ENCODE peak calls at places on chromosome 12, in six cellular contexts. G is heart right ventricle, A is sigmoid colon, L is lung, Z is thoracic aorta, J is tibial nerve. R is an unnamed sample.
A peak's percentile ranks its signal among the peaks of the same experiment; 100 is the strongest.

GRCh38 chr12:94618995-94619695 is 31.2 kb downstream of the TMCC3 start:
- DNase-seq in G (no peak), A (no peak), L (no peak), Z (no peak), J (no peak), R (no peak)

GRCh38 chr12:85036241-85036707 is at the start of the genes LRRIQ1 and TSPAN19:
- DNase-seq in G (no peak), A (peak; percentile 76), L (peak; percentile 82), Z (no peak), J (peak; percentile 23), R (peak; percentile 42)

GRCh38 chr12:121050725-121051124 is 11.7 kb upstream of the OASL start:
- DNase-seq in G (no peak), A (no peak), L (no peak), Z (no peak), J (no peak), R (no peak)

GRCh38 chr12:73599268-73599667 is 938.4 kb upstream of the ATXN7L3B start:
- DNase-seq in G (no peak), A (no peak), L (no peak), Z (no peak), J (no peak), R (no peak)

GRCh38 chr12:120110550-120111501 is 5.7 kb downstream of the RAB35 start:
- DNase-seq in G (peak; percentile 65), A (peak; percentile 84), L (peak; percentile 65), Z (no peak), J (no peak), R (peak; percentile 74)

GRCh38 chr12:67355428-67356385 is 86.5 kb downstream of the CAND1 start:
- DNase-seq in G (no peak), A (no peak), L (no peak), Z (no peak), J (no peak), R (peak; percentile 29)

GRCh38 chr12:47824629-47825028 is 4.9 kb upstream of the HDAC7 start:
- DNase-seq in G (no peak), A (no peak), L (no peak), Z (no peak), J (no peak), R (no peak)

GRCh38 chr12:91920740-91921139 is 224.9 kb downstream of the BTG1 start:
- DNase-seq in G (no peak), A (no peak), L (no peak), Z (no peak), J (no peak), R (no peak)

GRCh38 chr12:75852143-75852542 is 179.4 kb downstream of the PHLDA1 start:
- DNase-seq in G (no peak), A (no peak), L (no peak), Z (no peak), J (no peak), R (no peak)

GRCh38 chr12:26633591-26634210 is 199.3 kb downstream of the ITPR2 start:
- DNase-seq in G (no peak), A (no peak), L (no peak), Z (no peak), J (no peak), R (no peak)

GRCh38 chr12:81261508-81262207 is 183.8 kb downstream of the ACSS3 start:
- DNase-seq in G (no peak), A (no peak), L (no peak), Z (no peak), J (no peak), R (no peak)

GRCh38 chr12:2654311-2654710 is 140.5 kb upstream of the FKBP4 start:
- DNase-seq in G (no peak), A (peak; percentile 43), L (no peak), Z (no peak), J (no peak), R (no peak)

GRCh38 chr12:1501695-1502440 is 92.5 kb downstream of the FBXL14 start:
- DNase-seq in G (no peak), A (no peak), L (no peak), Z (no peak), J (no peak), R (no peak)

GRCh38 chr12:111259231-111259630 is 109.7 kb downstream of the PHETA1 start:
- DNase-seq in G (no peak), A (no peak), L (no peak), Z (no peak), J (no peak), R (no peak)

GRCh38 chr12:101299931-101300330 is 20.0 kb downstream of the UTP20 start:
- DNase-seq in G (no peak), A (no peak), L (no peak), Z (no peak), J (no peak), R (no peak)

GRCh38 chr12:50102186-50102585 is 1.6 kb upstream of the GPD1 start:
- DNase-seq in G (no peak), A (no peak), L (no peak), Z (no peak), J (no peak), R (no peak)

GRCh38 chr12:107398101-107398500 is 287.5 kb upstream of the PWP1 start:
- DNase-seq in G (no peak), A (no peak), L (no peak), Z (no peak), J (no peak), R (no peak)

DNA sequence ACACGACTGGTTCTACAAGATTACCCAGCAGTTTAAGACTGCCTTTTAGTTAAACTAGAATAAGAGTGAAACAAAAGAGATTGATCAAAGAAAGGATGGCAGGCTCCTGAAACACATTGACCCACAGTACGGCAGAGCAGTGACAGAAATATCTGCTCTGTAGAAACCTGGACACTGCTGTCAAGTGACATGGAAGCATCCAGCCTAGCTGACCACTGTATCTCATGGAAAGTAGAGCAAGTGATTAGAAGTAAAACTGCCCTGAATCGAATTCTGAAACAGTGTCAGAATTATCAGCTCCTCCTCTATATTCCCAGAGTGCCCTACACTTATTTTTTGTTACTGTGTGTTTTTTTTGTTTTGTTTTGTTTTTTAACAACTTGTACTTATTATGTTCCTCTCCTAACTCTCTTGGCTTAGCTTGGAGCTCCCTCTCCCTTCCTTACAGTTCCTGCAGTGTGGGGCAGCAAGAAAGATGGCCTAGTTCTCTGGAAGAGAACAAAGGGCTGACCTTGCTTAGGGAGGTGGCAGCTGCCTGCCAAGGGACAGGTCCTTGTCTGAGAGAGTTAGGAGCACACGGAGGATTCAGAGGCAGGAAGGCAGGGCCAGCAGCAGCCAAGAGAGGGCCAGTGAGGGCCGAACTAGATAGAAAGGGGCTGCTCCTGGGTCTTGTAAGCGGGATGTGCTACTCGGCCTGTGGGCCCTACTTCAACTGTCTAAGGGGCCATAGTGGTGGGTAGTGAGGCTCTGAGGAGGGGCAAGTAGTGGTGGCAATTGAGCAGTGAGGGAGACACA is 97.2 kb downstream of the PTPRR start:
- DNase-seq in G (no peak), A (no peak), L (no peak), Z (no peak), J (no peak), R (no peak)
- TF ChIP-seq CTCF in G (no peak), A (no peak), L (no peak), Z (no peak), J (no peak), R (no peak)

GRCh38 chr12:53454710-53455109 is 2.8 kb downstream of the PCBP2 start:
- DNase-seq in G (no peak), A (no peak), L (no peak), Z (no peak), J (no peak), R (no peak)

GRCh38 chr12:53452159-53453077 is 516 bp downstream of the PCBP2 start:
- DNase-seq in G (peak; percentile 88), A (peak; percentile 95), L (peak; percentile 88), Z (peak; percentile 78), J (peak; percentile 76), R (peak; percentile 95)

GRCh38 chr12:53451661-53452158 is at the start of gene PCBP2:
- DNase-seq in G (peak; percentile 97), A (peak; percentile 99), L (peak; percentile 98), Z (peak; percentile 93), J (peak; percentile 94), R (peak; percentile 99)

GRCh38 chr12:53453953-53454640 is 2.2 kb downstream of the PCBP2 start:
- DNase-seq in G (no peak), A (no peak), L (no peak), Z (no peak), J (no peak), R (no peak)

DNA sequence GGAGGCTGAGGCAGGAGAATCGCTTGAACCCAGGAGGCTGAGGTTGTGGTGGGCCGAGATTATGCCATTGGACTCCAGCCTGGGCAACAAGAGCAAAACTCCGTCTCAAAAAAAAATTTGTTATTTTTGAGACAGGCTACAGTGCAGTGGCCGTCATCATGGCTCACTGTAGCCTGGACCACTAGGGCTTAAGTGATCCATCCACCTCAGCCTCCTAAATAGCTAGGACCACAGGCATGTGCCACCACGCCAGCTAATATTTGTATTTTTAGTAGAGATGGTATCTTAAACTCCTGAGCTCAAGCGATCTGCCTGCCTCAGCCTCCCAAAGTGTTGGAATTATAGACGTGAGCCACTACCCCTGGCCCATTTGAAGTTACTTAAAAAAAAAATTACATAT is 966 bp upstream of the PCBP2 start:
- DNase-seq in G (no peak), A (no peak), L (no peak), Z (no peak), J (no peak), R (no peak)
- H3K36me3 ChIP-seq in G (peaks cover 15% of the 10 kb centered on the region), A (peaks cover 20% of the 10 kb centered on the region), L (peaks cover 18% of the 10 kb centered on the region), Z (peaks cover 26% of the 10 kb centered on the region), J (no peaks in the 10 kb centered on the region), R (no peaks in the 10 kb centered on the region)

DNA sequence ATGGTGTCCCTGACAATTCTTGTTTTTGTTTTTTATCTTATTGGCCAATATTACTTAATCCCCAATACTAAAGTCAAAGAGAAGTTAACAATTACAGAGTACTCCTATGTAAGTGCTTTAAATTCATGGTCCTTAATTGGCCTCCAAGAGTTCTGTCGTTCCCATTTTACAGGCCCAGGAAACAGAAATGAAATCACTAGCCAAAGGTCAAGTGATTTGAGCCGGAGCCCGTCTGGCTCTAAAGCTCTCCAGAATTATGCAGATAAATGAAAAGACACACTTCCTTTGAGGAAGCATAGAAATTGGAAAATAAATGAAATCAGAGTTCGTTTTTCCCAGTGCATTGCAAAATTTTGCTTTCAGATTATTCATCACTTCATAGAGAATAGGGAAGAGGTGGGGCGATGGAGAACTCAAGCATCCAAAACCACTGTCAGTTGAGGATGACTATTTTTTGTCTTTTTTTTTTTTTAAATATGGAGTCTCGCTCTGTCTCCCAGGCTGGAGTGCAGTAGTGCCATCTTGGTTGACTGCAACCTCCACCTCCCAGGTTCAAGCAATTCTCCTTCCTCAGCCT is 78.5 kb downstream of the MAP1LC3B2 start:
- DNase-seq in G (no peak), A (no peak), L (no peak), Z (no peak), J (no peak), R (no peak)
- H3K4me1 ChIP-seq in G (no peaks in the 10 kb centered on the region), A (no peaks in the 10 kb centered on the region), L (peaks cover 5% of the 10 kb centered on the region), Z (no peaks in the 10 kb centered on the region), J (no peaks in the 10 kb centered on the region), R (no peaks in the 10 kb centered on the region)

GRCh38 chr12:113650476-113650875 is 178.8 kb upstream of the LHX5 start:
- DNase-seq in G (no peak), A (no peak), L (no peak), Z (no peak), J (no peak), R (no peak)
- TF ChIP-seq CTCF in G (no peak), A (no peak), L (no peak), Z (no peak), J (no peak), R (no peak)

GRCh38 chr12:6965026-6965661 is 5.3 kb downstream of the PHB2 start:
- DNase-seq in G (peak; percentile 81), A (peak; percentile 96), L (peak; percentile 91), Z (no peak), J (no peak), R (peak; percentile 95)
- H3K36me3 ChIP-seq in G (peaks cover 21% of the 10 kb centered on the region), A (peaks cover 39% of the 10 kb centered on the region), L (peaks cover 8% of the 10 kb centered on the region), Z (peaks cover 37% of the 10 kb centered on the region), J (no peaks in the 10 kb centered on the region), R (peaks cover 35% of the 10 kb centered on the region)

R was measured in adrenal gland.